ENCODE peak calls at places on chromosomes 11 and 22, in five cellular contexts. D is stimulated activated naive CD8-positive, alpha-beta T cell treated with anti-CD3 and anti-CD28 coated beads, Interleukin-15, Interleukin-2, amounts not matched to agents 100 U/mL and 50 U/mL, for 24 hours; M is Right ventricle myocardium inferior; U is gastrocnemius medialis; Y is naive B cell. L is an unnamed sample.

GRCh38 chr11:64910451-64911093 is 6.4 kb downstream of the ATG2A start:
- ATAC-seq in Y (no peak), M (no peak), U (no peak), D (no peak), L (no peak)

GRCh38 chr11:23123766-23124165 is 263.5 kb upstream of the CCDC179 start:
- ATAC-seq in Y (no peak), D (no peak), M (no peak), U (no peak), L (no peak)

GRCh38 chr11:70526116-70527045 is 128.1 kb downstream of the CTTN start:
- ATAC-seq in U (no peak), M (no peak), Y (no peak), D (no peak), L (no peak)

GRCh38 chr22:45996241-45997076 is 19.5 kb upstream of the WNT7B start:
- ATAC-seq in M (peak; percentile 53), Y (peak; percentile 67), D (peak; percentile 17), U (peak; percentile 18), L (peak; percentile 57)

GRCh38 chr11:68266121-68266891 is 5.5 kb downstream of the C11orf24 start:
- ATAC-seq in D (no peak), U (no peak), Y (peak; percentile 67), M (no peak), L (no peak)

GRCh38 chr11:130223291-130223971 is 63.8 kb downstream of the ST14 start:
- ATAC-seq in M (no peak), D (peak; percentile 54), Y (no peak), U (no peak), L (no peak)

GRCh38 chr11:70912226-70912840 is 340.0 kb downstream of the SHANK2 start:
- ATAC-seq in D (peak; percentile 19), Y (no peak), M (no peak), U (no peak), L (no peak)

GRCh38 chr11:122741613-122742012 is 86.1 kb downstream of the UBASH3B start:
- ATAC-seq in U (peak; percentile 54), D (no peak), Y (no peak), M (peak; percentile 69), L (peak; percentile 81)

GRCh38 chr11:125351045-125351867 is 144.8 kb downstream of the FEZ1 start:
- ATAC-seq in Y (no peak), D (no peak), U (no peak), M (no peak), L (no peak)

GRCh38 chr11:75725552-75726320 is 8.1 kb downstream of the MOGAT2 start:
- ATAC-seq in Y (no peak), M (peak; percentile 53), U (no peak), D (no peak), L (no peak)

GRCh38 chr22:45977003-45977395 is at the start of gene WNT7B:
- ATAC-seq in M (no peak), Y (no peak), U (no peak), D (no peak), L (no peak)

GRCh38 chr22:22731374-22731676 is 86.9 kb downstream of the GGTLC2 start:
- ATAC-seq in Y (no peak), M (no peak), D (no peak), U (no peak), L (no peak)

GRCh38 chr11:123174196-123175183 is 20.6 kb downstream of the CLMP start:
- ATAC-seq in M (peak; percentile 88), D (no peak), Y (no peak), U (peak; percentile 87), L (peak; percentile 90)

GRCh38 chr11:96331556-96332168 is 11.3 kb downstream of the MAML2 start:
- ATAC-seq in D (peak; percentile 28), M (peak; percentile 65), Y (no peak), U (peak; percentile 36), L (no peak)

GRCh38 chr11:69048056-69048717 is 545 bp upstream of the TPCN2 start:
- ATAC-seq in D (no peak), U (no peak), Y (no peak), M (no peak), L (no peak)

GRCh38 chr22:29449296-29449863 is 11.0 kb downstream of the RFPL1 start:
- ATAC-seq in Y (no peak), U (no peak), D (no peak), M (peak; percentile 26), L (no peak)

GRCh38 chr22:11066458-11067285 is 4461.3 kb upstream of the OR11H1 start:
- ATAC-seq in D (peak; percentile 28), M (peak; percentile 56), Y (no peak), U (no peak), L (peak; percentile 72)

GRCh38 chr22:18096823-18097222 is 13.8 kb upstream of the TUBA8 start:
- ATAC-seq in D (peak; percentile 85), M (no peak), Y (peak; percentile 32), U (no peak), L (no peak)

GRCh38 chr22:23251445-23252093 is 71.3 kb downstream of the BCR start:
- ATAC-seq in D (peak; percentile 87), M (no peak), U (peak; percentile 12), Y (no peak), L (no peak)

GRCh38 chr11:116721983-116722382 is 50.8 kb downstream of the BUD13 start:
- ATAC-seq in U (no peak), Y (no peak), M (no peak), D (no peak), L (no peak)

GRCh38 chr11:66473608-66474525 is 6.4 kb upstream of the DPP3 start:
- ATAC-seq in D (no peak), U (no peak), M (no peak), Y (no peak), L (no peak)

L was measured in gastroesophageal sphincter.